ENCODE peak calls at places on chromosomes 13 and 19, in eight cellular contexts. I, D, F, T, H, J, K and M are unnamed samples.

GRCh38 chr13:34758628-34759027 is 183.4 kb upstream of the NBEA start:
- DNase-seq in K (no peak), F (no peak), H (no peak), J (no peak), I (no peak), T (no peak), D (no peak), M (no peak)

GRCh38 chr13:41835871-41836270 is 125.0 kb downstream of the VWA8 start:
- DNase-seq in J (no peak), F (no peak), T (no peak), D (no peak), H (no peak), I (no peak), K (no peak), M (no peak)

GRCh38 chr13:34678154-34678553 is 263.9 kb upstream of the NBEA start:
- DNase-seq in D (no peak), H (no peak), I (no peak), T (no peak), F (no peak), K (no peak), J (no peak), M (no peak)

GRCh38 chr19:28018499-28018898 is 1194.5 kb downstream of the UQCRFS1 start:
- DNase-seq in T (no peak), K (no peak), J (no peak), H (no peak), I (no peak), D (no peak), F (no peak), M (no peak)

GRCh38 chr19:4567584-4568071 is 8.1 kb upstream of the SEMA6B start:
- DNase-seq in H (peak; percentile 63), J (no peak), F (no peak), I (peak; percentile 69), D (no peak), T (peak; percentile 80), K (peak; percentile 71), M (peak; percentile 73)

GRCh38 chr13:60329221-60329983 is 67.6 kb upstream of the TDRD3 start:
- DNase-seq in D (no peak), I (no peak), T (no peak), F (peak; percentile 6), H (peak; percentile 36), J (peak; percentile 30), K (no peak), M (no peak)

GRCh38 chr19:8363803-8364771 is at the start of gene ANGPTL4:
- DNase-seq in T (peak; percentile 78), K (peak; percentile 89), H (no peak), I (peak; percentile 77), F (no peak), J (peak; percentile 85), D (peak; percentile 53), M (peak; percentile 93)

GRCh38 chr19:49073514-49074378 is 1.2 kb upstream of the KCNA7 start:
- DNase-seq in K (peak; percentile 74), J (no peak), I (no peak), D (no peak), T (no peak), F (no peak), H (no peak), M (no peak)

GRCh38 chr13:21130116-21130515 is 46.2 kb downstream of the SKA3 start:
- DNase-seq in D (no peak), I (no peak), K (no peak), J (no peak), H (no peak), F (no peak), T (no peak), M (no peak)

GRCh38 chr13:48828962-48829405 is 146.7 kb upstream of the FNDC3A start:
- DNase-seq in F (peak; percentile 49), D (no peak), H (peak; percentile 8), T (no peak), J (no peak), K (no peak), I (no peak), M (no peak)

GRCh38 chr19:15199652-15200574 is 882 bp downstream of the NOTCH3 start:
- DNase-seq in K (no peak), T (no peak), J (peak; percentile 57), D (no peak), F (no peak), I (no peak), H (peak; percentile 62), M (no peak)

GRCh38 chr13:111974065-111974640 is 92.8 kb upstream of the SOX1 start:
- DNase-seq in H (no peak), T (no peak), K (no peak), J (no peak), F (no peak), D (no peak), I (no peak), M (no peak)

GRCh38 chr13:104832265-104832664 is 1703.2 kb downstream of the EFNB2 start:
- DNase-seq in H (no peak), K (no peak), T (no peak), J (no peak), F (no peak), I (no peak), D (no peak), M (no peak)

GRCh38 chr19:14114854-14115253 is 2.7 kb downstream of the PRKACA start:
- DNase-seq in F (no peak), D (no peak), T (peak; percentile 71), K (peak; percentile 71), H (no peak), I (peak; percentile 67), J (peak; percentile 57), M (peak; percentile 51)

GRCh38 chr13:106612688-106613087 is 44.8 kb upstream of the ARGLU1 start:
- DNase-seq in H (no peak), J (peak; percentile 46), T (peak; percentile 56), K (peak; percentile 74), I (peak; percentile 66), D (no peak), F (no peak), M (peak; percentile 49)

GRCh38 chr13:41603917-41604316 is 146.6 kb downstream of the RGCC start:
- DNase-seq in H (no peak), J (peak; percentile 31), F (peak; percentile 72), T (no peak), I (no peak), D (no peak), K (peak; percentile 33), M (no peak)

GRCh38 chr13:51613535-51613934 is 29.3 kb downstream of the WDFY2 start:
- DNase-seq in H (no peak), K (no peak), F (no peak), J (no peak), T (no peak), I (no peak), D (no peak), M (no peak)

GRCh38 chr19:12365094-12365371 is 450 bp downstream of the ZNF442 start:
- DNase-seq in F (no peak), I (no peak), D (no peak), H (no peak), T (no peak), J (peak; percentile 38), K (no peak), M (no peak)

GRCh38 chr13:86741762-86742285 is 929.3 kb upstream of the SLITRK5 start:
- DNase-seq in K (no peak), D (no peak), F (no peak), J (no peak), T (no peak), I (no peak), H (no peak), M (no peak)

GRCh38 chr13:24275041-24275440 is 34.3 kb upstream of the C1QTNF9 start:
- DNase-seq in J (no peak), H (no peak), T (no peak), F (no peak), K (no peak), I (no peak), D (no peak), M (no peak)
- H3K4me1 ChIP-seq in J (peaks cover 36% of the 10 kb centered on the region), H (peaks cover 7% of the 10 kb centered on the region), T (peaks cover 45% of the 10 kb centered on the region), F (no peaks in the 10 kb centered on the region), K (no peaks in the 10 kb centered on the region), I (peaks cover 58% of the 10 kb centered on the region), D (peaks cover 9% of the 10 kb centered on the region), M (peaks cover 8% of the 10 kb centered on the region)

GRCh38 chr19:19463348-19464117 is 51.8 kb downstream of the TSSK6 start:
- DNase-seq in H (no peak), F (no peak), T (no peak), I (no peak), D (no peak), K (peak; percentile 72), J (peak; percentile 44), M (peak; percentile 43)
- H3K27me3 ChIP-seq in H (no peaks in the 10 kb centered on the region), F (no peaks in the 10 kb centered on the region), T (no peaks in the 10 kb centered on the region), I (no peaks in the 10 kb centered on the region), D (no peaks in the 10 kb centered on the region), K (no peaks in the 10 kb centered on the region), J (no peaks in the 10 kb centered on the region), M (no peaks in the 10 kb centered on the region)

DNA sequence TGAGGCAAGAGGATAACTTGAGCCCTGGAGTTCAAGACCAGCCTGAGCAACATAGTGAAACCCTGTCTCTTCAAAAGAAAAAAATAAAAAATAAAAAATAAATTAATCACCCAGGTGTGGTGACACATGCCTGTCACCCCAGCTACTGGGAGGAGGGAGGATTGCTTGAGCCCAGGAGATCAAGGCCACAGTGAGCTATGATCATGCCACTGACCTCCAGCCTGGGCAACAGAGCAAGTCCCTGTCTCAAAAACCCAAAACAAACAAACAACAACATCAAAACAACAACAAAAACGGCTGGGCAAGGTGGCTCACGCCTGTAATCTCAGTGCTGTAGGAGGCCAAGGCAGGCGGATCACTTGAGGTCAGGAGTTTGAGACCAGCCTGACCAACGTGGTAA is 4.3 kb upstream of the SLC39A3 start:
- DNase-seq in T (no peak), F (no peak), J (no peak), I (no peak), K (no peak), D (no peak), H (no peak), M (no peak)
- H3K4me1 ChIP-seq in T (peaks cover 4% of the 10 kb centered on the region), F (no peaks in the 10 kb centered on the region), J (peaks cover 12% of the 10 kb centered on the region), I (peaks cover 11% of the 10 kb centered on the region), K (peaks cover under 1% of the 10 kb centered on the region), D (peaks cover 4% of the 10 kb centered on the region), H (peaks cover 4% of the 10 kb centered on the region), M (peaks cover 7% of the 10 kb centered on the region)

DNA sequence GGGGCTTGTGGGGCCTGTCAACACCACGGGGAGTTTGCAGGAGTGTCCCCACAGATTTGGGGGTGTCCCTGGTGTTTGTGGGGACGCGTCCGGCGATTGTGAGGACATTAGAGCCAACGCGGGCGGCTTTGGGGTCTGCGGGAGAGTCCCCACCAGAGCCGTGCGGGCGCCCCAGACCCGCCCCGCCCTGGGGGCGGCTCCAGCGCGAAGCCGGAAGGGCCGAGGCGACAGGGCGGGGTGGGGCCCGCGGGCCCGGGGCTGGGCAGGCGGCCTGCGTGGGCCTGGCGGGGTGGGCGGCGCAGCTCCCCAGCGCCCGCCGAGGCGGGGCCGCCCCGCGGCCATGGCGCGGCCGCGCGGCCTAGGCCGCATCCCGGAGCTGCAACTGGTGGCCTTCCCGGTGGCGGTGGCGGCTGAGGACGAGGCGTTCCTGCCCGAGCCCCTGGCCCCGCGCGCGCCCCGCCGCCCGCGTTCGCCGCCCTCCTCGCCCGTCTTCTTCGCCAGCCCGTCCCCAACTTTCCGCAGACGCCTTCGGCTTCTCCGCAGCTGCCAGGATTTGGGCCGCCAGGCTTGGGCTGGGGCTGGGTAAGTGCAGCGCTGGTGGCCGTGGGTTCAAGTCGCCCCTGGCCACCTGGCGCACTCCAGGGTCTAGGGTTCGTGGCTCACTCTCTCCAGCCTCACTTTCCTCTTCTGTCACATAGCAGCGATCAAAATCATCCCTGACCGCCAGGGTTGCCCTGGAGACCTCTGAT is 10.3 kb downstream of the PDE4A start:
- DNase-seq in J (peak; percentile 69), K (peak; percentile 79), I (peak; percentile 72), F (no peak), H (no peak), T (peak; percentile 79), D (no peak), M (peak; percentile 68)
- H3K27me3 ChIP-seq in J (no peaks in the 10 kb centered on the region), K (no peaks in the 10 kb centered on the region), I (no peaks in the 10 kb centered on the region), F (peaks cover 66% of the 10 kb centered on the region), H (peaks cover 44% of the 10 kb centered on the region), T (no peaks in the 10 kb centered on the region), D (no peaks in the 10 kb centered on the region), M (no peaks in the 10 kb centered on the region)

DNA sequence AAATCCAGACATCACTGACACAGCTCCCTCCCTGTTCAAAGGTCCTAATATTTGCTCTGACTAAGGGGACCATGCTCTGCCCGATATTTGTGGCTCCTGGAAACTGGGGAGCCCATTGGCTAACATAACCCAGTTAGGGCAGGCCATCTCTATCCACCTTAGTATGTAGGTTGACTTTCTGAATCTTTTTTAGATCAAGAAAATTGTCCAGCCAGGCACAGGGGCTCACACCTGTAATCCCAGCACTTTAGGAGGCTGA is 3.4 kb upstream of the CDX2 start:
- DNase-seq in H (no peak), D (no peak), F (no peak), I (no peak), K (no peak), T (no peak), J (no peak), M (no peak)
- H3K4me1 ChIP-seq in H (peaks cover 9% of the 10 kb centered on the region), D (peaks cover 4% of the 10 kb centered on the region), F (no peaks in the 10 kb centered on the region), I (peaks cover 23% of the 10 kb centered on the region), K (peaks cover 8% of the 10 kb centered on the region), T (peaks cover 14% of the 10 kb centered on the region), J (peaks cover 23% of the 10 kb centered on the region), M (peaks cover 7% of the 10 kb centered on the region)